ENCODE peak calls at places on chromosomes 4 and X, in seven cellular contexts. L is heart right ventricle, U is neural crest cell, H is GM12865, P is NCI-H460, N is left lung, M is AG08396. Q is an unnamed sample.

GRCh38 chrX:105870465-105870864 is 48.1 kb downstream of the NRK start:
- DNase-seq in L (no peak), U (no peak), H (no peak), P (no peak), N (no peak), M (no peak), Q (no peak)

GRCh38 chr4:2248044-2248780 is 6.3 kb upstream of the HAUS3 start:
- DNase-seq in L (no peak), U (no peak), H (peak; percentile 1), P (no peak), N (no peak), M (peak; percentile 4), Q (no peak)

GRCh38 chr4:120801171-120801758 is 121.3 kb downstream of the PRDM5 start:
- DNase-seq in L (peak; percentile 56), U (no peak), H (no peak), P (no peak), N (no peak), M (peak; percentile 64), Q (peak; percentile 53)

GRCh38 chrX:136586386-136586785 is 54.4 kb downstream of the VGLL1 start:
- DNase-seq in L (no peak), U (no peak), H (no peak), P (peak; percentile 40), N (no peak), M (no peak), Q (no peak)

GRCh38 chr4:86554641-86555040 is 39.5 kb upstream of the PTPN13 start:
- DNase-seq in L (no peak), U (no peak), H (peak; percentile 24), P (no peak), N (no peak), M (no peak), Q (no peak)

GRCh38 chrX:331145-331771 is 12.7 kb upstream of the GTPBP6 start:
- DNase-seq in L (no peak), U (no peak), H (no peak), P (no peak), N (peak; percentile 30), M (peak; percentile 71), Q (no peak)

GRCh38 chrX:104284407-104285000 is 29.8 kb upstream of the ESX1 start:
- DNase-seq in L (no peak), U (no peak), H (no peak), P (no peak), N (no peak), M (no peak), Q (no peak)

GRCh38 chrX:119374736-119375135 is 24.4 kb upstream of the SLC25A43 start:
- DNase-seq in L (no peak), U (no peak), H (no peak), P (no peak), N (no peak), M (no peak), Q (no peak)

GRCh38 chr4:1720163-1720983 is 750 bp downstream of the TMEM129 start:
- DNase-seq in L (no peak), U (peak; percentile 49), H (peak; percentile 72), P (no peak), N (peak; percentile 75), M (peak; percentile 68), Q (no peak)

GRCh38 chr4:163344147-163345050 is 707 bp downstream of the NPY5R start:
- DNase-seq in L (no peak), U (peak; percentile 13), H (no peak), P (no peak), N (no peak), M (peak; percentile 16), Q (no peak)

GRCh38 chr4:181559637-181560036 is 683.6 kb upstream of the TENM3 start:
- DNase-seq in L (no peak), U (no peak), H (no peak), P (no peak), N (no peak), M (no peak), Q (no peak)

GRCh38 chr4:67712650-67713530 is 11.9 kb upstream of the UBA6 start:
- DNase-seq in L (no peak), U (no peak), H (no peak), P (no peak), N (no peak), M (no peak), Q (no peak)

GRCh38 chrX:110425222-110425621 is 66.6 kb downstream of the RTL9 start:
- DNase-seq in L (no peak), U (no peak), H (no peak), P (no peak), N (no peak), M (no peak), Q (no peak)

GRCh38 chr4:155573126-155573525 is 93.5 kb upstream of the GUCY1A1 start:
- DNase-seq in L (no peak), U (no peak), H (no peak), P (no peak), N (no peak), M (no peak), Q (no peak)

GRCh38 chr4:123659759-123660158 is 263.2 kb downstream of the SPRY1 start:
- DNase-seq in L (no peak), U (no peak), H (peak; percentile 30), P (no peak), N (no peak), M (no peak), Q (no peak)

Q was measured in NCI-H446 treated with DMSO at 0.1 percent for 48 hours.